ENCODE peak calls at places on chromosomes 6 and 20, in nine cellular contexts. E, B, V, I, N, H, M, X and A are unnamed samples.

GRCh38 chr6:3310051-3310448 is 51.3 kb downstream of the PSMG4 start:
- DNase-seq in E (no peak), B (no peak), V (no peak), I (no peak), N (no peak), H (no peak), M (no peak), X (no peak), A (no peak)

GRCh38 chr6:54802775-54803631 is 43.6 kb upstream of the FAM83B start:
- DNase-seq in E (peak), B (no peak), V (peak), I (no peak), N (peak), H (peak), M (peak), X (peak), A (peak)

GRCh38 chr20:56440346-56441007 is 27.9 kb upstream of the RTF2 start:
- DNase-seq in E (no peak), B (no peak), V (no peak), I (peak), N (no peak), H (peak), M (no peak), X (no peak), A (no peak)

GRCh38 chr6:107819976-107820551 is 4.0 kb downstream of the SCML4 start:
- DNase-seq in E (no peak), B (no peak), V (peak), I (no peak), N (peak), H (no peak), M (no peak), X (peak), A (no peak)

GRCh38 chr6:39678914-39679313 is 46.3 kb downstream of the KIF6 start:
- DNase-seq in E (no peak), B (no peak), V (no peak), I (no peak), N (no peak), H (no peak), M (no peak), X (no peak), A (no peak)

GRCh38 chr6:47680056-47680455 is 18.3 kb upstream of the ADGRF4 start:
- DNase-seq in E (no peak), B (no peak), V (no peak), I (no peak), N (peak), H (no peak), M (no peak), X (peak), A (no peak)

GRCh38 chr6:32613475-32613874 is 23.7 kb upstream of the HLA-DQA1 start:
- DNase-seq in E (no peak), B (no peak), V (no peak), I (no peak), N (no peak), H (no peak), M (no peak), X (no peak), A (no peak)

GRCh38 chr20:35144694-35145093 is 2.4 kb downstream of the EDEM2 start:
- DNase-seq in E (no peak), B (no peak), V (no peak), I (peak), N (no peak), H (no peak), M (no peak), X (no peak), A (no peak)

GRCh38 chr6:38349795-38350194 is 289.9 kb downstream of the BTBD9 start:
- DNase-seq in E (peak), B (no peak), V (no peak), I (no peak), N (no peak), H (peak), M (peak), X (no peak), A (peak)

GRCh38 chr6:47769951-47770350 is 11.9 kb upstream of the OPN5 start:
- DNase-seq in E (no peak), B (no peak), V (no peak), I (no peak), N (no peak), H (no peak), M (no peak), X (peak), A (no peak)

GRCh38 chr6:118306640-118307238 is 241.4 kb upstream of the PLN start:
- DNase-seq in E (no peak), B (no peak), V (no peak), I (no peak), N (no peak), H (no peak), M (no peak), X (no peak), A (no peak)

GRCh38 chr6:100347901-100348550 is 116.7 kb downstream of the SIM1 start:
- DNase-seq in E (peak), B (no peak), V (no peak), I (no peak), N (no peak), H (peak), M (no peak), X (peak), A (no peak)

GRCh38 chr6:117298941-117299340 is 33.6 kb downstream of the VGLL2 start:
- DNase-seq in E (no peak), B (no peak), V (no peak), I (no peak), N (no peak), H (no peak), M (no peak), X (no peak), A (no peak)

GRCh38 chr20:37513764-37514359 is 7.2 kb upstream of the NNAT start:
- DNase-seq in E (no peak), B (no peak), V (no peak), I (no peak), N (no peak), H (no peak), M (no peak), X (no peak), A (no peak)

GRCh38 chr6:105991561-105992314 is 94.4 kb upstream of the PRDM1 start:
- DNase-seq in E (no peak), B (no peak), V (peak), I (no peak), N (no peak), H (no peak), M (no peak), X (peak), A (no peak)

GRCh38 chr6:167760979-167761793 is 65.5 kb upstream of the AFDN start:
- DNase-seq in E (peak), B (peak), V (no peak), I (no peak), N (peak), H (peak), M (no peak), X (no peak), A (no peak)

GRCh38 chr6:34393968-34394305 is 1.5 kb upstream of the NUDT3 start:
- DNase-seq in E (no peak), B (no peak), V (no peak), I (no peak), N (no peak), H (no peak), M (no peak), X (no peak), A (no peak)

GRCh38 chr20:47489448-47489872 is 12.2 kb upstream of the NCOA3 start:
- DNase-seq in E (no peak), B (no peak), V (no peak), I (no peak), N (no peak), H (no peak), M (no peak), X (no peak), A (no peak)

GRCh38 chr6:166402582-166403277 is 20.0 kb upstream of the MPC1 start:
- DNase-seq in E (peak), B (no peak), V (no peak), I (no peak), N (no peak), H (no peak), M (no peak), X (peak), A (no peak)

DNA sequence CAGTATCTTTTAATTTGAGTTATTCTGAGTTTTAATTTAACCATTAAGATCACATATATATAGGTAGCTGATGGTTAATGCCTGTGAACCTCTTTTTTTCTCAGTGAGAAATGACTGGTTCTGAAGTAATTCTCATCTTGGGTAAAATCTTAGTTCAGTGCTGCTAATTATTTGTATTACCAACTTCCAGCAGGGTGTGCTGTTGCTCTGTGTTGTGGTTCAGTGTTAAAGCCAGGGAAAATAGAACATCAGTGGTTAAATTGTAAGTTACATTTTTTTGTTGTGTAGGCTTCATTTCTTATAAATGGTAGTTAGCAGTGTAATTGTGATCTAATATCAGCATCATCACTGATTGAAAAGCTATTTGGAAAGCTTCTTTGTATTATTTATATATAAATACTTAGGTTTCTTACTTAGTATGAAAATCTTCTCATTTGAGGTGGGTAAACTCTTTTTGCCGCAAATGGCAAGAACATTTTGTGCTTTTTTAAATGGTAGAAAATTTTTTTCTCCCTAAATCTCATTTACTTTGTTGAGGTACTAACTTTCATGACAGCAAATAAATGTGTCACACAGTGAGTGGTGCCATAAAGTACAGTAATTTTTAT is 43.7 kb downstream of the CDC5L start:
- DNase-seq in E (peak), B (peak), V (peak), I (peak), N (peak), H (peak), M (no peak), X (peak), A (peak)
- TF ChIP-seq CTCF in E (peak), B (peak), V (peak), I (peak), N (peak), H (peak), M (peak), X (peak), A (peak)

GRCh38 chr6:5994234-5994998 is 12.3 kb downstream of the NRN1 start:
- DNase-seq in E (no peak), B (no peak), V (no peak), I (no peak), N (no peak), H (no peak), M (no peak), X (no peak), A (no peak)

GRCh38 chr6:5990776-5991175 is 15.9 kb downstream of the NRN1 start:
- DNase-seq in E (no peak), B (no peak), V (no peak), I (no peak), N (no peak), H (no peak), M (no peak), X (no peak), A (no peak)

GRCh38 chr6:5994999-5995698 is 11.6 kb downstream of the NRN1 start:
- DNase-seq in E (no peak), B (no peak), V (no peak), I (no peak), N (no peak), H (no peak), M (no peak), X (no peak), A (no peak)

GRCh38 chr6:5995705-5996686 is 10.7 kb downstream of the NRN1 start:
- DNase-seq in E (peak), B (peak), V (peak), I (no peak), N (no peak), H (no peak), M (no peak), X (peak), A (no peak)

GRCh38 chr6:5992551-5993225 is 14.0 kb downstream of the NRN1 start:
- DNase-seq in E (no peak), B (no peak), V (no peak), I (no peak), N (no peak), H (no peak), M (no peak), X (no peak), A (no peak)
- TF ChIP-seq CTCF in E (no peak), B (no peak), V (no peak), I (no peak), N (no peak), H (peak), M (peak), X (no peak), A (no peak)

DNA sequence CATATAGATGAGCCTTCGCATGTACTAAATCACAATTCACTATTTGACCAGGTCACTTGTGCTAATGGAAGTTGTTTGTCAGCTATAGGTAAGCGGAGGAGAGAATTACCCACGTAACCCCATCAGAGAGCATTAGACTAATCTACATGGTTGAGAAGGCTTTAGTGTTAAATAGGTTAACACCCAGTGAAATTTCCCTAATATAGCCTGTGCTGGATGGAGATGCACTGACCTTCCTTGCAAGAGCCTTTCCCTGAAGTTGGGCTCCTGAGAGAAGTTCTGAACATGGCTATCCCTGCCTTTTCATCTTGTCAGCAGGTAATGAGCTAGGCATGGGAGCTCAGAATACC is 78.1 kb downstream of the TNFAIP3 start:
- DNase-seq in E (no peak), B (no peak), V (no peak), I (no peak), N (no peak), H (no peak), M (no peak), X (no peak), A (no peak)
- TF ChIP-seq CTCF in E (no peak), B (no peak), V (peak), I (no peak), N (no peak), H (no peak), M (no peak), X (no peak), A (no peak)

GRCh38 chr20:40965671-40966070 is 63.0 kb upstream of the TOP1 start:
- DNase-seq in E (no peak), B (no peak), V (no peak), I (no peak), N (no peak), H (no peak), M (no peak), X (no peak), A (no peak)

GRCh38 chr20:40966103-40966502 is 62.5 kb upstream of the TOP1 start:
- DNase-seq in E (peak), B (no peak), V (no peak), I (no peak), N (no peak), H (no peak), M (no peak), X (no peak), A (no peak)

GRCh38 chr20:40966516-40967185 is 62.0 kb upstream of the TOP1 start:
- DNase-seq in E (no peak), B (no peak), V (no peak), I (no peak), N (no peak), H (no peak), M (no peak), X (no peak), A (no peak)

GRCh38 chr20:40970218-40970617 is 58.4 kb upstream of the TOP1 start:
- DNase-seq in E (peak), B (no peak), V (no peak), I (no peak), N (no peak), H (no peak), M (no peak), X (no peak), A (no peak)
- TF ChIP-seq CTCF in E (peak), B (no peak), V (no peak), I (no peak), N (no peak), H (peak), M (no peak), X (peak), A (peak)

DNA sequence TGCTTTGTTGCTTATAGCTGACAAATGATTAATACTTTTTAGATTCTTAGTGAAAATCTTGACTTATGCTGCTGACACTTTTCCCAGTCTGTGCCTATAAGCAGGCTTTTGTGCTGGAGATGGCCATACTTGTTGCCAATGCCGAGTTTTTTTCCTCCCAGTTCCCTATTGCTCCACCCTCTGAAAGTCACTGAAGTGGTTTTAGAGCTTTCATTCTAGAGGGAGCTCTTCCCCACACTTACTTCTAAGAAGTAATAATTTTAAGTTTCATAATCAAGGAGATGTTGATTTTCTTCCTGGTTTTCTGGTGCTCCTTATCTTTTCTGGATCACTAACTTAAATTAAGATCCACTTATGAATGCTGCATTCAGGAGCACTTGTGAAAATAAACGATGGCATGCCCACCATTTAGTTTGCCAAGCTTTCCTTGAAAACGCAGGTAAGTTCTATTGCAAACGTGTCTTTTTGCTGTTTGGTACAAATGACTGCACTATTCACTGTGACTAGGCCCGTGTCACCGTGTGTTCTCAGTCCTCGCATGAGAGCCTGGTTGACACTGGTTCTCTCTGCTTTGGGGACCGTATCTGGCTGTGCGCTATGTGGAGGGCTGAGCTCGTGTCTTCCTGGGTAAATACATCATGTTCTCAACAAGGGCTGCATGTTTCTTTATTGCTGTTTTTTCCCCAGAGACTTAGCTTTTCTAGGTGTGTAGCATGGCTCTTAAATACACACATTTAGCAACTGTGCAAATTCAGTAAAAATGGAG is 50.2 kb downstream of the GFRA4 start:
- DNase-seq in E (no peak), B (no peak), V (no peak), I (no peak), N (no peak), H (no peak), M (no peak), X (no peak), A (no peak)
- TF ChIP-seq CTCF in E (no peak), B (no peak), V (no peak), I (no peak), N (no peak), H (no peak), M (no peak), X (no peak), A (no peak)

DNA sequence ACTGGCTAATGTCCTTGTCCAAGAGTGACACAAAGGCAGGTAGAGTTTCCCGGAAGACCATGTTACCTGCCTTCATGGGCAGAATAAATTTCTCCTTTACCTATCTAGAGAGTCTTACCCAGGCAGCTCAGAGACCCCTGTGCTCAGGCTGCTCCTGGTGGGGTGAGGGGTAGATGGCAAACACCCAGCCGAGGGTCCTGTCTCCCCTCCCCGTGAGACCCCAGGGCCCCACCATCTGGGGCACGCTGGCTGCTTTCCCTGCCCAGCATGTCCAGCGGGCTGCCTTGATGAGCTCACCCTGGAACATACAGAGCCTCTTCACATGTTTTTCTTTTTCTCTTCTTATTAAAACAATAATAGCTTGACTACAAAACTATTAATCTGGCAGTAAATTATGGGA is 116.5 kb downstream of the EDN3 start:
- DNase-seq in E (no peak), B (no peak), V (no peak), I (no peak), N (no peak), H (no peak), M (no peak), X (no peak), A (no peak)
- TF ChIP-seq CTCF in E (no peak), B (no peak), V (no peak), I (no peak), N (no peak), H (no peak), M (no peak), X (no peak), A (no peak)

DNA sequence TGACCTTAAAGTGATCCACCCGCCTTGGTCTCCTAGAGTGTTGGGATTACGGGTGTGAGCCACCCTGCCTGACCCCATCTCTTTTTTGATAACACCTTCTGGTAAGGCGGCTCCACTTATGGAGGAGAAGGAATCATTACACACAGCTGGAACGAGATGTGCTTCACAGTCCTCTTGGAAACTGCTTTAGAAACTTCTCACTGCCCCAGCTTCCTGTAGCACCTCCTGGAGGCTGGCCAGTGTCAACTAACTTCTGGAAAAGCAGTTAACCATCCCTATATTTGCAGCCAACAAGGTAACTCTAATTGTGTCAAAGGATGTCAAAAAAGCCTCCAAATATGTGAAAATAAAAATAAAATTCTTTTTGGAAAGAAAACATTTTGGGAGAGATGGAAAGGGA is 48.8 kb upstream of the BCLAF1 start:
- DNase-seq in E (no peak), B (no peak), V (no peak), I (no peak), N (no peak), H (no peak), M (no peak), X (no peak), A (no peak)
- TF ChIP-seq CTCF in E (no peak), B (no peak), V (no peak), I (no peak), N (no peak), H (no peak), M (no peak), X (no peak), A (peak)